ENCODE peak calls at places on chromosomes 5 and 9, in seven cellular contexts. One of them, this sample, is unnamed.

GRCh38 chr9:119095072-119095471 is 274.2 kb downstream of the BRINP1 start:
- DNase-seq in mammary epithelial cell: no peak
- DNase-seq in effector memory CD4-positive, alpha-beta T cell: no peak
- DNase-seq in GM06990: no peak
- DNase-seq in A673: no peak
- DNase-seq in astrocyte of the spinal cord: no peak
- DNase-seq in right cardiac atrium: no peak
- DNase-seq in this sample: no peak

GRCh38 chr9:38067892-38068615 is 973 bp downstream of the SHB start:
- DNase-seq in mammary epithelial cell: no peak
- DNase-seq in astrocyte of the spinal cord: no peak
- DNase-seq in effector memory CD4-positive, alpha-beta T cell: no peak
- DNase-seq in A673: no peak
- DNase-seq in GM06990: no peak
- DNase-seq in right cardiac atrium: no peak
- DNase-seq in this sample: peak

GRCh38 chr9:84647699-84648098 is 21.8 kb upstream of the NTRK2 start:
- DNase-seq in mammary epithelial cell: no peak
- DNase-seq in right cardiac atrium: no peak
- DNase-seq in A673: no peak
- DNase-seq in GM06990: no peak
- DNase-seq in astrocyte of the spinal cord: no peak
- DNase-seq in effector memory CD4-positive, alpha-beta T cell: no peak
- DNase-seq in this sample: no peak

GRCh38 chr9:101201626-101202025 is 173.1 kb downstream of the PLPPR1 start:
- DNase-seq in astrocyte of the spinal cord: no peak
- DNase-seq in mammary epithelial cell: no peak
- DNase-seq in A673: no peak
- DNase-seq in right cardiac atrium: no peak
- DNase-seq in GM06990: no peak
- DNase-seq in effector memory CD4-positive, alpha-beta T cell: no peak
- DNase-seq in this sample: no peak

GRCh38 chr9:130556396-130557076 is 22.8 kb upstream of the FUBP3 start:
- DNase-seq in effector memory CD4-positive, alpha-beta T cell: no peak
- DNase-seq in A673: no peak
- DNase-seq in GM06990: no peak
- DNase-seq in astrocyte of the spinal cord: no peak
- DNase-seq in right cardiac atrium: no peak
- DNase-seq in mammary epithelial cell: no peak
- DNase-seq in this sample: no peak

GRCh38 chr9:83019246-83019645 is 43.7 kb downstream of the RASEF start:
- DNase-seq in right cardiac atrium: no peak
- DNase-seq in effector memory CD4-positive, alpha-beta T cell: no peak
- DNase-seq in astrocyte of the spinal cord: peak
- DNase-seq in A673: no peak
- DNase-seq in GM06990: no peak
- DNase-seq in mammary epithelial cell: no peak
- DNase-seq in this sample: no peak

GRCh38 chr9:110575952-110576351 is 3.6 kb downstream of the SVEP1 start:
- DNase-seq in right cardiac atrium: no peak
- DNase-seq in A673: no peak
- DNase-seq in effector memory CD4-positive, alpha-beta T cell: no peak
- DNase-seq in astrocyte of the spinal cord: no peak
- DNase-seq in mammary epithelial cell: no peak
- DNase-seq in GM06990: no peak
- DNase-seq in this sample: no peak

GRCh38 chr5:144202072-144202471 is 31.4 kb downstream of the KCTD16 start:
- DNase-seq in astrocyte of the spinal cord: peak
- DNase-seq in GM06990: no peak
- DNase-seq in right cardiac atrium: no peak
- DNase-seq in effector memory CD4-positive, alpha-beta T cell: no peak
- DNase-seq in mammary epithelial cell: no peak
- DNase-seq in A673: peak
- DNase-seq in this sample: no peak

GRCh38 chr9:18115131-18115530 is 358.8 kb upstream of the ADAMTSL1 start:
- DNase-seq in mammary epithelial cell: no peak
- DNase-seq in right cardiac atrium: no peak
- DNase-seq in effector memory CD4-positive, alpha-beta T cell: no peak
- DNase-seq in A673: no peak
- DNase-seq in astrocyte of the spinal cord: no peak
- DNase-seq in GM06990: no peak
- DNase-seq in this sample: no peak

GRCh38 chr5:150600951-150601773 is 39.3 kb upstream of the SYNPO start:
- DNase-seq in right cardiac atrium: no peak
- DNase-seq in mammary epithelial cell: peak
- DNase-seq in A673: peak
- DNase-seq in effector memory CD4-positive, alpha-beta T cell: no peak
- DNase-seq in GM06990: no peak
- DNase-seq in astrocyte of the spinal cord: no peak
- DNase-seq in this sample: peak

GRCh38 chr5:126370796-126371718 is 52.2 kb upstream of the GRAMD2B start:
- DNase-seq in GM06990: no peak
- DNase-seq in effector memory CD4-positive, alpha-beta T cell: no peak
- DNase-seq in right cardiac atrium: no peak
- DNase-seq in A673: no peak
- DNase-seq in mammary epithelial cell: peak
- DNase-seq in astrocyte of the spinal cord: peak
- DNase-seq in this sample: no peak

GRCh38 chr5:16740046-16740445 is 123.2 kb upstream of the RETREG1 start:
- DNase-seq in mammary epithelial cell: no peak
- DNase-seq in effector memory CD4-positive, alpha-beta T cell: no peak
- DNase-seq in right cardiac atrium: no peak
- DNase-seq in GM06990: no peak
- DNase-seq in A673: no peak
- DNase-seq in astrocyte of the spinal cord: no peak
- DNase-seq in this sample: no peak

GRCh38 chr5:16735092-16735970 is 118.5 kb upstream of the RETREG1 start:
- DNase-seq in right cardiac atrium: no peak
- DNase-seq in effector memory CD4-positive, alpha-beta T cell: no peak
- DNase-seq in GM06990: no peak
- DNase-seq in astrocyte of the spinal cord: no peak
- DNase-seq in A673: no peak
- DNase-seq in mammary epithelial cell: no peak
- DNase-seq in this sample: no peak

GRCh38 chr5:16737173-16737572 is 120.4 kb upstream of the RETREG1 start:
- DNase-seq in effector memory CD4-positive, alpha-beta T cell: no peak
- DNase-seq in right cardiac atrium: no peak
- DNase-seq in GM06990: no peak
- DNase-seq in A673: no peak
- DNase-seq in astrocyte of the spinal cord: no peak
- DNase-seq in mammary epithelial cell: no peak
- DNase-seq in this sample: no peak

GRCh38 chr5:16736158-16736994 is 119.6 kb upstream of the RETREG1 start:
- DNase-seq in effector memory CD4-positive, alpha-beta T cell: no peak
- DNase-seq in GM06990: no peak
- DNase-seq in right cardiac atrium: no peak
- DNase-seq in mammary epithelial cell: peak
- DNase-seq in astrocyte of the spinal cord: peak
- DNase-seq in A673: peak
- DNase-seq in this sample: no peak

DNA sequence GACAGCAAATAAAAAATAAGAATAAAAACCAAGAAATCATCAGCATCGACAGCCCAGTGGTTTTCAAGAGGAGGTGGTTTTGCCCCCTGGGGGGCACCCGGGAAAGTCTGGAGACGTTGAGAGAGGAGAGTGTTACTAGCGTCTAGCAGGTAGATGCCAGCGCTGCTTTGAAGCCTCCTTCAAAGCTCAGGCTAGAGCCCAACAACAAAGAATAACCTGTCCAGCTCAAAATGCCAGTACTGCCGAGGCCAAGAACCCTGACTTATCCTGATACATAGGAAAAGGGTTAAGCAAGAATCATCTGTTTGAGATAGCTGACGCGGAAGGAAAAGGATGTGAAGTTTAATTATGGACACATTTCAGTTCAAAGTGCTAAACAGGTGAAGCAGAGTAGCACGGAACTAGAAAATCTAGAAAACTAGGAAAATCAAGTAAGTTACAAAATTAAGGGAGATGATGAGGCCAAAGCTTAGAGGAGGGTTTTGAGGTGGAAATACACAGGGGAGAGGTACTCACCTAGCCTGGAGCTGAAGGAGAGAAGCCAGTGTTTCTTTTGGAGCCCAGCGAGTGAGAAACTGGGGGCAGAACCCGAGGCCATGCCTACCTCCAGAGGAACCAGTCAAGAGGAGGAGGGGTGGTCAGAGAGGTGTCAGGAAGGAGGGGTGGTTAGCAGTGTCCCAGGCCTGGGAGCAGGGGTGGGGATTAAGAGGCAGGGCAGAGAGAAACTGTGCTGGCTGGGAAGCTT is 121.0 kb upstream of the RETREG1 start:
- DNase-seq in GM06990: no peak
- DNase-seq in astrocyte of the spinal cord: peak
- DNase-seq in A673: no peak
- DNase-seq in mammary epithelial cell: no peak
- DNase-seq in effector memory CD4-positive, alpha-beta T cell: no peak
- DNase-seq in right cardiac atrium: no peak
- DNase-seq in this sample: no peak
- H3K4me3 ChIP-seq in GM06990: no peak
- H3K4me3 ChIP-seq in astrocyte of the spinal cord: no peak
- H3K4me3 ChIP-seq in A673: no peak
- H3K4me3 ChIP-seq in mammary epithelial cell: no peak
- H3K4me3 ChIP-seq in effector memory CD4-positive, alpha-beta T cell: no peak
- H3K4me3 ChIP-seq in right cardiac atrium: no peak
- H3K4me3 ChIP-seq in this sample: no peak

GRCh38 chr5:399296-400281 is 43.4 kb upstream of the EXOC3 start:
- DNase-seq in effector memory CD4-positive, alpha-beta T cell: no peak
- DNase-seq in mammary epithelial cell: peak
- DNase-seq in right cardiac atrium: peak
- DNase-seq in GM06990: peak
- DNase-seq in astrocyte of the spinal cord: peak
- DNase-seq in A673: peak
- DNase-seq in this sample: peak

GRCh38 chr5:402615-403359 is 40.2 kb upstream of the EXOC3 start:
- DNase-seq in effector memory CD4-positive, alpha-beta T cell: no peak
- DNase-seq in GM06990: peak
- DNase-seq in mammary epithelial cell: no peak
- DNase-seq in A673: no peak
- DNase-seq in astrocyte of the spinal cord: no peak
- DNase-seq in right cardiac atrium: no peak
- DNase-seq in this sample: no peak

GRCh38 chr5:401216-402034 is 41.6 kb upstream of the EXOC3 start:
- DNase-seq in right cardiac atrium: no peak
- DNase-seq in GM06990: no peak
- DNase-seq in effector memory CD4-positive, alpha-beta T cell: no peak
- DNase-seq in astrocyte of the spinal cord: no peak
- DNase-seq in A673: no peak
- DNase-seq in mammary epithelial cell: no peak
- DNase-seq in this sample: no peak

GRCh38 chr5:398475-399295 is 44.3 kb upstream of the EXOC3 start:
- DNase-seq in right cardiac atrium: no peak
- DNase-seq in mammary epithelial cell: no peak
- DNase-seq in astrocyte of the spinal cord: no peak
- DNase-seq in GM06990: no peak
- DNase-seq in A673: no peak
- DNase-seq in effector memory CD4-positive, alpha-beta T cell: no peak
- DNase-seq in this sample: no peak

DNA sequence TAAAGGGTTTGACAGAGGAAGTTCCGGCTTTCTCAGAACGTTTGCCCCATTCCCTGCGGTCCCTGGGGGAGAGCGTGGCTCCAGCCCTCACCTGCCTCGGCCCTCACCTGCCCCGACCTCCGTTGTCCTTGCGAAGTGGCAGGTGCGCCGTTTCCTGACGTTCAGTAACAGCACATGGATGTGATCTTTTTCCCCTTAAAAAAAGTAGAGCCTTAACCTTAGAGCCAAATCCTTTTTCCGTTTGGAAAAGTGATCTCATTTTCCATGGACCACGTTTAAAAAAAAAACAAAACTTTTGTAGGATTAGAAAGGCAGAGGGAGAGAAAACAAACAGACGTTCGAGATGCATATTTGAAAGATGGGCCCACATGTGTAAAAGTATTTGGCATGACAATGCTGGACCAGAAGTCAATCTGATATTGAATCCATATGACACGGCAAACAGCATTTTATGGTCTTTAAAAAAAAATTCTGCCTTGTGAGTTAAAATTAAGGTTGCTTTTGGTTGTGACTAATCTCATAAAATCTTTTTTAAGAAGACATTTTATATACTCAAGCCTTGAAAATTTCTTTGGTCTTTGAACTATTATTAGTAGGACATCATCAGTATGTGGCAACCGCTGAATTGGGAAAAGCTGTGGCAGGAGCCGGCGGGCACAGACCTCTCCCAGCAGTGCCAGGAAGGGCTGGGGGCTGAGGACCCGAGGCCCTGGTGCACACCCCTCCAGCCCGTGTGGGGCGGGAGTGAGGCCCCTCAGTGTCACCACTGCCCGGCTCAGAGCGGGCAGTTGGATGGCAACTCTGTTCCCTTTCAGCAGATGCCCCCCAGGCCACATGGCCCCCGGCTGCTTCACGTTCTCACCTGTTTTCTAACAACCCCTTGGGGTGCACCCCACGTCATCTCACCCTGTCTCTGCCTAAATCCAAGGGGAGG is 42.4 kb upstream of the EXOC3 start:
- DNase-seq in right cardiac atrium: no peak
- DNase-seq in effector memory CD4-positive, alpha-beta T cell: no peak
- DNase-seq in astrocyte of the spinal cord: peak
- DNase-seq in mammary epithelial cell: no peak
- DNase-seq in GM06990: no peak
- DNase-seq in A673: no peak
- DNase-seq in this sample: no peak
- H3K4me3 ChIP-seq in right cardiac atrium: no peak
- H3K4me3 ChIP-seq in effector memory CD4-positive, alpha-beta T cell: no peak
- H3K4me3 ChIP-seq in astrocyte of the spinal cord: peak
- H3K4me3 ChIP-seq in mammary epithelial cell: no peak
- H3K4me3 ChIP-seq in GM06990: peak
- H3K4me3 ChIP-seq in A673: no peak
- H3K4me3 ChIP-seq in this sample: peak

GRCh38 chr5:93349613-93350012 is 231.4 kb downstream of the NR2F1-AS1 start:
- DNase-seq in astrocyte of the spinal cord: peak
- DNase-seq in right cardiac atrium: no peak
- DNase-seq in effector memory CD4-positive, alpha-beta T cell: no peak
- DNase-seq in A673: no peak
- DNase-seq in mammary epithelial cell: peak
- DNase-seq in GM06990: no peak
- DNase-seq in this sample: no peak
- H3K4me3 ChIP-seq in astrocyte of the spinal cord: no peak
- H3K4me3 ChIP-seq in right cardiac atrium: no peak
- H3K4me3 ChIP-seq in effector memory CD4-positive, alpha-beta T cell: no peak
- H3K4me3 ChIP-seq in A673: no peak
- H3K4me3 ChIP-seq in mammary epithelial cell: no peak
- H3K4me3 ChIP-seq in GM06990: no peak
- H3K4me3 ChIP-seq in this sample: no peak

DNA sequence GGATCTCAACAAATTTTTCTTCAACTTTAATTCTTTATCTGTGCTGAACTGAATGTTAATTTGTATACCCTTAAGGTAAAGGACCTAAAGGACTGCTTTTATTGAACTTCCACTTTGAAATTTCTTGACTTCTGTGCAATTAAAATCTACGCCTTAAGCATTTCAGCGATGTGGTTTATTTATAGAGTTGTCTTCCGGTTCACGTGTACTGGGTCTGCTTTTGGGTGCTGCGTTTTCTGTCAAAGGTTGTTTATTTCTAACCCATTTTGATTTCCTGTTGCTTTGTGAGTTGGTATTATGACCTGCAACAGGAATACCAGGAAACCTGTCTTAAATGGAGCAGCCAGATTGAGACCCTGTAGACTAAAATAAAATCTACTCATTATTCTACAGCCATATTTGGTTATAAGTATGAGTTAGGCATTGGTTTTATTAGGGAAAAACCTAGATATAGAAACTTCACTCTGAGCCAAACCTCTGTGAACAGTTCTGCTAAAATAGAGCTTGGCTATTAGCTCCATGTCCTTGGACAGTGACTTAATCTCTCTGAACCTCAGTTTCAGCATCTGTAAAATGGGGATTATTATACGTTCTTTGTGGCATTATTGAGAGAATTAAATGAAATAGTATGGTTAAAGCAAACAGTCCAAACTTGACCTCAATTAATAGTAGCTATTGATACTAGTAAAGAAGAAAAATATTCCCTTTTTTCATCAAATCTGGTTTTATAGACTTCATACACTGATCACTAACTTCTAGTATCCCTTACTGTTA is 3.5 kb downstream of the MRRF start:
- DNase-seq in right cardiac atrium: no peak
- DNase-seq in effector memory CD4-positive, alpha-beta T cell: no peak
- DNase-seq in mammary epithelial cell: no peak
- DNase-seq in astrocyte of the spinal cord: no peak
- DNase-seq in GM06990: no peak
- DNase-seq in A673: no peak
- DNase-seq in this sample: no peak
- H3K4me3 ChIP-seq in right cardiac atrium: no peak
- H3K4me3 ChIP-seq in effector memory CD4-positive, alpha-beta T cell: no peak
- H3K4me3 ChIP-seq in mammary epithelial cell: no peak
- H3K4me3 ChIP-seq in astrocyte of the spinal cord: no peak
- H3K4me3 ChIP-seq in GM06990: no peak
- H3K4me3 ChIP-seq in A673: no peak
- H3K4me3 ChIP-seq in this sample: no peak

This sample was measured in BE2C.